ENCODE peak calls at places on chromosomes 5 and 9, in eight cellular contexts. L is LoVo; U is NCI-H1092; S is activated CD4-positive, alpha-beta memory T cell treated with anti-CD3 and anti-CD28 coated beads, Interleukin-2, amount 10 ng/mL, durations not matched to agents 7 days and 5 days; T is mesendoderm; C is H7; N is osteocyte; Z is NCI-H510A. A is an unnamed sample.

GRCh38 chr9:78163834-78164233 is 72.0 kb upstream of the CEP78 start:
- DNase-seq in L (no peak), U (no peak), S (no peak), T (no peak), C (no peak), N (no peak), Z (no peak), A (no peak)

GRCh38 chr5:34517249-34517648 is 138.9 kb upstream of the RAI14 start:
- DNase-seq in L (no peak), U (no peak), S (no peak), T (no peak), C (no peak), N (no peak), Z (no peak), A (peak; percentile 69)

GRCh38 chr5:115500225-115500624 is 44.4 kb downstream of the FEM1C start:
- DNase-seq in L (no peak), U (no peak), S (no peak), T (no peak), C (no peak), N (no peak), Z (no peak), A (no peak)

GRCh38 chr5:148414848-148415247 is 31.1 kb downstream of the FBXO38 start:
- DNase-seq in L (no peak), U (no peak), S (no peak), T (no peak), C (no peak), N (no peak), Z (no peak), A (no peak)

GRCh38 chr9:76313771-76314170 is 80.5 kb downstream of the RFK start:
- DNase-seq in L (no peak), U (no peak), S (no peak), T (no peak), C (no peak), N (no peak), Z (no peak), A (no peak)

GRCh38 chr9:130220351-130220750 is 45.2 kb upstream of the HMCN2 start:
- DNase-seq in L (no peak), U (no peak), S (no peak), T (peak; percentile 61), C (peak; percentile 82), N (no peak), Z (no peak), A (no peak)

GRCh38 chr5:96538831-96539250 is 105.8 kb upstream of the PCSK1 start:
- DNase-seq in L (no peak), U (no peak), S (no peak), T (no peak), C (no peak), N (no peak), Z (no peak), A (peak; percentile 52)

GRCh38 chr5:175861337-175862130 is 9.8 kb upstream of the CPLX2 start:
- DNase-seq in L (no peak), U (peak; percentile 87), S (no peak), T (no peak), C (no peak), N (no peak), Z (no peak), A (no peak)

GRCh38 chr9:131480258-131480657 is 22.5 kb upstream of the POMT1 start:
- DNase-seq in L (no peak), U (no peak), S (no peak), T (no peak), C (no peak), N (no peak), Z (no peak), A (no peak)

GRCh38 chr5:102792705-102793104 is 37.6 kb downstream of the PAM start:
- DNase-seq in L (no peak), U (no peak), S (no peak), T (peak; percentile 34), C (no peak), N (no peak), Z (no peak), A (peak; percentile 33)

GRCh38 chr9:36928670-36929349 is 105.3 kb downstream of the PAX5 start:
- DNase-seq in L (peak; percentile 68), U (no peak), S (peak; percentile 34), T (peak; percentile 23), C (no peak), N (no peak), Z (no peak), A (peak; percentile 48)

GRCh38 chr5:139389701-139390638 is at the start of gene MZB1:
- DNase-seq in L (no peak), U (no peak), S (peak; percentile 89), T (no peak), C (no peak), N (no peak), Z (no peak), A (no peak)

GRCh38 chr9:136143215-136144001 is 24.7 kb upstream of the TMEM250 start:
- DNase-seq in L (peak; percentile 11), U (no peak), S (no peak), T (peak; percentile 78), C (peak; percentile 94), N (no peak), Z (no peak), A (peak; percentile 57)

GRCh38 chr9:105405514-105406131 is 42.2 kb upstream of the FSD1L start:
- DNase-seq in L (no peak), U (no peak), S (peak; percentile 76), T (no peak), C (no peak), N (no peak), Z (no peak), A (peak; percentile 40)

GRCh38 chr5:65172486-65173129 is 309.1 kb downstream of the ADAMTS6 start:
- DNase-seq in L (no peak), U (no peak), S (peak; percentile 28), T (no peak), C (no peak), N (no peak), Z (no peak), A (no peak)

GRCh38 chr9:135083831-135084230 is 3.6 kb upstream of the OLFM1 start:
- DNase-seq in L (no peak), U (no peak), S (no peak), T (no peak), C (no peak), N (no peak), Z (no peak), A (no peak)

GRCh38 chr9:93589688-93590087 is 13.3 kb downstream of the PHF2 start:
- DNase-seq in L (no peak), U (no peak), S (peak; percentile 15), T (peak; percentile 13), C (peak; percentile 50), N (peak; percentile 56), Z (peak; percentile 43), A (peak; percentile 47)

GRCh38 chr5:39714036-39714698 is 289.4 kb upstream of the DAB2 start:
- DNase-seq in L (peak; percentile 66), U (no peak), S (peak; percentile 23), T (peak; percentile 77), C (peak; percentile 33), N (no peak), Z (no peak), A (peak; percentile 84)

GRCh38 chr5:54624671-54625583 is 107.4 kb downstream of the SNX18 start:
- DNase-seq in L (no peak), U (no peak), S (no peak), T (no peak), C (no peak), N (no peak), Z (no peak), A (no peak)

GRCh38 chr9:134570151-134570621 is 71.4 kb upstream of the COL5A1 start:
- DNase-seq in L (no peak), U (peak; percentile 53), S (no peak), T (no peak), C (no peak), N (peak; percentile 73), Z (no peak), A (no peak)

GRCh38 chr5:96144289-96144688 is 182.6 kb upstream of the ELL2 start:
- DNase-seq in L (no peak), U (no peak), S (no peak), T (peak; percentile 75), C (peak; percentile 46), N (no peak), Z (no peak), A (no peak)

GRCh38 chr5:169354921-169355320 is 54.0 kb upstream of the SLIT3 start:
- DNase-seq in L (no peak), U (no peak), S (no peak), T (no peak), C (no peak), N (no peak), Z (no peak), A (no peak)

GRCh38 chr9:125227761-125228160 is 13.4 kb downstream of the HSPA5 start:
- DNase-seq in L (no peak), U (no peak), S (no peak), T (no peak), C (no peak), N (no peak), Z (no peak), A (no peak)

GRCh38 chr5:157323107-157323706 is 57.3 kb downstream of the CYFIP2 start:
- DNase-seq in L (no peak), U (no peak), S (no peak), T (peak; percentile 46), C (peak; percentile 83), N (no peak), Z (no peak), A (no peak)

GRCh38 chr5:181120761-181121160 is 10.2 kb downstream of the OR2V1 start:
- DNase-seq in L (no peak), U (no peak), S (no peak), T (no peak), C (no peak), N (no peak), Z (no peak), A (no peak)

GRCh38 chr5:14138608-14139540 is 4.3 kb upstream of the TRIO start:
- DNase-seq in L (no peak), U (no peak), S (no peak), T (no peak), C (no peak), N (no peak), Z (peak; percentile 11), A (no peak)

GRCh38 chr9:99105152-99106043 is 485 bp downstream of the TGFBR1 start:
- DNase-seq in L (peak; percentile 54), U (peak; percentile 7), S (peak; percentile 52), T (peak; percentile 58), C (peak; percentile 85), N (peak; percentile 92), Z (peak; percentile 22), A (peak; percentile 68)

GRCh38 chr5:79956173-79956670 is 34.8 kb downstream of the MTX3 start:
- DNase-seq in L (peak; percentile 11), U (no peak), S (no peak), T (peak; percentile 82), C (peak; percentile 15), N (no peak), Z (no peak), A (no peak)

GRCh38 chr9:37916471-37917314 is 12.8 kb upstream of the SLC25A51 start:
- DNase-seq in L (no peak), U (peak; percentile 37), S (no peak), T (no peak), C (peak; percentile 27), N (no peak), Z (no peak), A (peak; percentile 76)

GRCh38 chr5:149156435-149157083 is 15.3 kb downstream of the ABLIM3 start:
- DNase-seq in L (no peak), U (no peak), S (no peak), T (no peak), C (no peak), N (no peak), Z (no peak), A (no peak)

GRCh38 chr5:76669245-76669644 is 46.0 kb upstream of the F2RL2 start:
- DNase-seq in L (no peak), U (no peak), S (no peak), T (no peak), C (no peak), N (no peak), Z (no peak), A (no peak)

GRCh38 chr9:107462691-107463090 is 26.9 kb downstream of the KLF4 start:
- DNase-seq in L (no peak), U (no peak), S (no peak), T (no peak), C (no peak), N (no peak), Z (no peak), A (no peak)

GRCh38 chr5:112210430-112211005 is 208.6 kb downstream of the EPB41L4A start:
- DNase-seq in L (peak; percentile 29), U (peak; percentile 9), S (no peak), T (peak; percentile 79), C (peak; percentile 39), N (no peak), Z (no peak), A (peak; percentile 63)

GRCh38 chr9:76629205-76629990 is 134.8 kb upstream of the PCA3 start:
- DNase-seq in L (no peak), U (no peak), S (peak; percentile 17), T (no peak), C (no peak), N (no peak), Z (no peak), A (no peak)

A was measured in endothelial cell of umbilical vein.